ENCODE peak calls at places on chromosomes 13 and 19, in seven cellular contexts. L is iPS DF 6.9; R is breast epithelium; J is body of pancreas; I is lung; W is effector memory CD4-positive, alpha-beta T cell; C is heart right ventricle. G is an unnamed sample.

GRCh38 chr13:108560092-108560491 is 69.3 kb upstream of the MYO16 start:
- DNase-seq in L (no peak), R (no peak), J (no peak), I (no peak), W (no peak), C (no peak), G (no peak)

GRCh38 chr19:11505504-11506100 is at the start of gene ZNF653:
- DNase-seq in L (peak; percentile 92), R (peak; percentile 95), J (peak; percentile 95), I (peak; percentile 96), W (peak; percentile 94), C (peak; percentile 94), G (peak; percentile 94)

GRCh38 chr13:32314271-32314967 is 744 bp downstream of the ZAR1L start:
- DNase-seq in L (no peak), R (no peak), J (no peak), I (peak; percentile 56), W (no peak), C (peak; percentile 48), G (no peak)

GRCh38 chr13:20666948-20667347 is 36.6 kb upstream of the IL17D start:
- DNase-seq in L (no peak), R (no peak), J (no peak), I (no peak), W (no peak), C (no peak), G (no peak)

GRCh38 chr13:27813826-27814225 is 21.5 kb downstream of the GSX1 start:
- DNase-seq in L (no peak), R (no peak), J (no peak), I (no peak), W (no peak), C (no peak), G (no peak)

GRCh38 chr13:75838366-75839017 is 202.4 kb downstream of the LMO7 start:
- DNase-seq in L (no peak), R (no peak), J (no peak), I (no peak), W (no peak), C (no peak), G (no peak)

GRCh38 chr13:28658539-28658795 is 463 bp upstream of the POMP start:
- DNase-seq in L (no peak), R (no peak), J (no peak), I (no peak), W (no peak), C (no peak), G (no peak)

GRCh38 chr19:1725100-1726064 is 27.9 kb upstream of the ONECUT3 start:
- DNase-seq in L (no peak), R (no peak), J (peak; percentile 69), I (no peak), W (no peak), C (peak; percentile 60), G (no peak)

GRCh38 chr13:91574756-91575155 is 176.3 kb downstream of the GPC5 start:
- DNase-seq in L (no peak), R (no peak), J (no peak), I (no peak), W (no peak), C (no peak), G (no peak)

GRCh38 chr19:8638078-8638619 is 7.7 kb downstream of the NFILZ start:
- DNase-seq in L (no peak), R (no peak), J (peak; percentile 48), I (peak; percentile 35), W (no peak), C (no peak), G (no peak)

GRCh38 chr19:40358773-40359172 is 10.3 kb downstream of the PLD3 start:
- DNase-seq in L (no peak), R (no peak), J (no peak), I (no peak), W (no peak), C (no peak), G (no peak)

GRCh38 chr19:31263317-31263716 is 85.9 kb downstream of the TSHZ3 start:
- DNase-seq in L (no peak), R (no peak), J (no peak), I (no peak), W (no peak), C (no peak), G (no peak)

GRCh38 chr19:45577111-45577905 is 7.3 kb downstream of the OPA3 start:
- DNase-seq in L (no peak), R (no peak), J (peak; percentile 62), I (no peak), W (no peak), C (peak; percentile 38), G (no peak)

GRCh38 chr13:111288276-111288675 is 32.2 kb upstream of the TEX29 start:
- DNase-seq in L (no peak), R (no peak), J (no peak), I (no peak), W (no peak), C (no peak), G (no peak)

GRCh38 chr19:3451451-3451866 is 28.9 kb downstream of the SMIM24 start:
- DNase-seq in L (no peak), R (no peak), J (no peak), I (no peak), W (no peak), C (no peak), G (no peak)

GRCh38 chr13:38944219-38944618 is 46.4 kb downstream of the STOML3 start:
- DNase-seq in L (no peak), R (no peak), J (no peak), I (no peak), W (no peak), C (no peak), G (no peak)

GRCh38 chr13:42859760-42860159 is 78.4 kb downstream of the FAM216B start:
- DNase-seq in L (no peak), R (no peak), J (no peak), I (no peak), W (no peak), C (no peak), G (no peak)

GRCh38 chr13:110965038-110965754 is 50.3 kb upstream of the ANKRD10 start:
- DNase-seq in L (no peak), R (no peak), J (no peak), I (no peak), W (no peak), C (no peak), G (no peak)

GRCh38 chr19:16127080-16127479 is 15.4 kb downstream of the RAB8A start:
- DNase-seq in L (no peak), R (no peak), J (no peak), I (no peak), W (no peak), C (no peak), G (no peak)

GRCh38 chr19:1860133-1860775 is 3.1 kb downstream of the KLF16 start:
- DNase-seq in L (no peak), R (no peak), J (peak; percentile 51), I (no peak), W (peak; percentile 54), C (no peak), G (peak; percentile 80)

GRCh38 chr19:47735131-47735530 is 10.2 kb upstream of the NOP53 start:
- DNase-seq in L (no peak), R (no peak), J (no peak), I (no peak), W (no peak), C (no peak), G (no peak)

GRCh38 chr19:44072543-44073401 is 813 bp downstream of the ZNF284 start:
- DNase-seq in L (no peak), R (no peak), J (no peak), I (no peak), W (no peak), C (no peak), G (no peak)

GRCh38 chr13:31149604-31150003 is 12.1 kb downstream of the HSPH1 start:
- DNase-seq in L (no peak), R (no peak), J (no peak), I (no peak), W (no peak), C (no peak), G (no peak)

DNA sequence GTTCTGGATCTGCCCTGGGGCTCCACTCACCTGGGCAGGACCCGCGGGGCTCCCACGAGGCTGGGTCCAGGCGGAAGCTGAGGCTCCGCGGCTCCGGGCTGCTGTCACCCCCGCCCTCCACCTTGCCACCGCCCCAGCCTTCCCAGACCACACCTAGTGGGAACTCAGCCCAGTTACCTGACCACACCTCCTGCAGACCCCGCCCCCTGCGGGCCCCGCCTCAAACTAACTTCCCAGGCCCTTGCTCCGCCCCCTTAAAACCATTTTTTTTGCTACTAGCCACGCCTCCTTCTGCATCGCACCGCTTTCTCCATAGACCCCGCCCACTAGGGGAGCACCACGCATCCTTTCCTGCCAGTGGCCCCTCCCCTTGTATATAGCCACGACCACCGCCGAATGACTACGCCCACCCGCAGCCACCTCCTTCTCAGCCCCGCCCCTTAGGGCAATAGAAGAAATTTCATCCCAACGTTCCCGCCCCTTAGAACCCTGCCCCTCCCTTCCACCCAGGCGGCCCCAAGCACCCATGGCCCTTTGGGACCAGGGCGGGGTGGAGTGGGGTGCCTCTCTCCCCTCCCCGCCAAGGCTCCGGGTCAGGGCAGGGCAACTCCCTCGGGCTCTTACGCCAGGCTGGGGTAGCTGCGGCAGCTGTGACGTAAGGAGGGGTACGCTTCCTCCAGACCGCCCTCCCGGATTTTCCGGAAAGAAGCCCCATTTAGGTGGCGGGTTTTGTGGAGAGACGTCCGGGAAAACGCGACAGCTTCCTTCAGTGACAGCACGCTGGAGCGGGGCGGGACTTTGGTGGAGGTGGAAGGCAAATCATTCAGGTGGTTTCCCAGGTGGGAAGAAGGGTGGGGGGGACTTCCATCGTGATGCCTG is at the start of gene SH2D3A:
- DNase-seq in L (peak; percentile 84), R (peak; percentile 94), J (peak; percentile 97), I (peak; percentile 94), W (peak; percentile 96), C (peak; percentile 59), G (peak; percentile 97)
- H3K4me3 ChIP-seq in L (peak within 1 kb of the TSS; percentile 62), R (peak within 1 kb of the TSS; percentile 55), J (peak within 1 kb of the TSS; percentile 41), I (peak within 1 kb of the TSS; percentile 19), W (peak within 1 kb of the TSS; percentile 67), C (peak within 1 kb of the TSS; percentile 45), G (peak within 1 kb of the TSS; percentile 80)

GRCh38 chr19:41914906-41915247 is 13.4 kb downstream of the ERFL start:
- DNase-seq in L (no peak), R (no peak), J (no peak), I (no peak), W (no peak), C (no peak), G (no peak)
- H3K4me1 ChIP-seq in L (peaks cover 3% of the 10 kb centered on the region), R (peaks cover 3% of the 10 kb centered on the region), J (peaks cover 3% of the 10 kb centered on the region), I (no peaks in the 10 kb centered on the region), W (peaks cover 42% of the 10 kb centered on the region), C (no peaks in the 10 kb centered on the region), G (peaks cover 45% of the 10 kb centered on the region)

GRCh38 chr13:53242015-53242414 is 213.4 kb downstream of the OLFM4 start:
- DNase-seq in L (no peak), R (no peak), J (no peak), I (no peak), W (no peak), C (no peak), G (no peak)
- H3K27me3 ChIP-seq in L (no peaks in the 10 kb centered on the region), R (no peaks in the 10 kb centered on the region), J (no peaks in the 10 kb centered on the region), I (no peaks in the 10 kb centered on the region), W (no peaks in the 10 kb centered on the region), C (no peaks in the 10 kb centered on the region), G (no peaks in the 10 kb centered on the region)

GRCh38 chr19:19145281-19145999 is 7.2 kb upstream of the TMEM161A start:
- DNase-seq in L (no peak), R (no peak), J (no peak), I (no peak), W (no peak), C (no peak), G (no peak)
- H3K4me3 ChIP-seq in L (no peak overlapping the region), R (peak overlapping the region; percentile 39), J (no peak overlapping the region), I (no peak overlapping the region), W (no peak overlapping the region), C (peak overlapping the region; percentile 27), G (no peak overlapping the region)

DNA sequence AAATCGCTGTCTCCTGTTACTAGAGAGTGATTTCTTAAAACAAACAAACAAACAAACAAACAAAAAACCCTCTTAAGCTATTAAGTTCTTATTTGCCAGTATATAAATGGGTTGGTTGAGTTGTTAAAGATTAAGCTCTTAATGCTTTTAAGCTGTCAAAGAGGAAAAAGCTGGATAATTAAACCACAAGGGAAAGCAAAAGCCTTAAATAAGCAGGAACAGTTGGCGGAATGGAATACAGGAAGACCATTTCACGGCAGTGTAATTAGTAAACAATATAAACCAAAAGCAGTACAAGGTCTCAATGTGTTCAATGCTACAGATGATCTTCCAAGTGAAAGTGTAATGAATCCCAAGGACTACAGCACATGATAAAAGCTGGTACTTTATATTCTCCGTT is 32.2 kb upstream of the GGACT start:
- DNase-seq in L (no peak), R (no peak), J (no peak), I (no peak), W (no peak), C (no peak), G (no peak)
- H3K4me1 ChIP-seq in L (no peaks in the 10 kb centered on the region), R (no peaks in the 10 kb centered on the region), J (no peaks in the 10 kb centered on the region), I (no peaks in the 10 kb centered on the region), W (no peaks in the 10 kb centered on the region), C (no peaks in the 10 kb centered on the region), G (no peaks in the 10 kb centered on the region)

G was measured in CD4-positive, alpha-beta memory T cell.